ENCODE peak calls at places on chromosomes 13 and 19, in seven cellular contexts. M is naive thymus-derived CD4-positive, alpha-beta T cell; H is SK-N-SH; I is upper lobe of right lung; T is heart right ventricle; F is PC-3; J is sigmoid colon. Z is an unnamed sample.
A peak's percentile ranks its signal among the peaks of the same experiment; 100 is the strongest.

GRCh38 chr19:574658-575526 is 2.5 kb downstream of the BSG start:
- DNase-seq in M (no peak), I (no peak), F (peak; percentile 47), T (peak; percentile 66), J (no peak), H (no peak), Z (no peak)

GRCh38 chr19:28027116-28027515 is 1185.8 kb downstream of the UQCRFS1 start:
- DNase-seq in H (no peak), F (no peak), J (no peak), I (no peak), M (no peak), T (no peak), Z (no peak)

GRCh38 chr19:10719466-10719961 is 1.6 kb downstream of the DNM2 start:
- DNase-seq in I (no peak), H (no peak), T (no peak), M (no peak), F (no peak), J (no peak), Z (no peak)

GRCh38 chr19:43315851-43316250 is 37.6 kb upstream of the CD177 start:
- DNase-seq in I (no peak), J (no peak), F (no peak), T (no peak), H (no peak), M (no peak), Z (no peak)

GRCh38 chr13:92158335-92158734 is 759.9 kb downstream of the GPC5 start:
- DNase-seq in H (no peak), F (peak; percentile 58), J (no peak), I (no peak), M (no peak), T (no peak), Z (peak; percentile 68)

GRCh38 chr19:56066152-56067023 is 54.7 kb downstream of the ZNF787 start:
- DNase-seq in I (peak; percentile 83), J (peak; percentile 73), H (peak; percentile 89), F (peak; percentile 70), T (peak; percentile 50), M (peak; percentile 55), Z (no peak)

GRCh38 chr19:961866-962620 is 22.1 kb upstream of the WDR18 start:
- DNase-seq in I (no peak), M (no peak), J (no peak), H (no peak), T (no peak), F (peak; percentile 44), Z (no peak)

GRCh38 chr13:77896536-77896935 is 22.1 kb downstream of the EDNRB start:
- DNase-seq in J (peak; percentile 63), I (no peak), H (no peak), M (no peak), T (peak; percentile 81), F (peak; percentile 36), Z (no peak)

GRCh38 chr19:15367439-15367838 is 12.1 kb downstream of the AKAP8 start:
- DNase-seq in F (no peak), J (no peak), I (no peak), T (peak; percentile 41), H (no peak), M (no peak), Z (no peak)

GRCh38 chr13:51865838-51866237 is 4.1 kb downstream of the CCDC70 start:
- DNase-seq in F (no peak), H (no peak), M (no peak), T (no peak), I (no peak), J (no peak), Z (no peak)

GRCh38 chr13:74200081-74200480 is 65.9 kb upstream of the KLF12 start:
- DNase-seq in H (no peak), M (no peak), J (no peak), T (no peak), F (no peak), I (no peak), Z (no peak)

GRCh38 chr13:82758056-82758455 is 1124.2 kb downstream of the SLITRK1 start:
- DNase-seq in T (no peak), M (no peak), J (no peak), H (peak; percentile 37), F (peak; percentile 48), I (no peak), Z (peak; percentile 27)

GRCh38 chr13:31929031-31929770 is 102.4 kb upstream of the FRY start:
- DNase-seq in M (no peak), I (no peak), J (no peak), T (no peak), F (no peak), H (no peak), Z (no peak)

GRCh38 chr19:3642987-3643386 is 16.4 kb upstream of the CACTIN start:
- DNase-seq in T (no peak), I (no peak), F (no peak), J (no peak), H (peak; percentile 78), M (no peak), Z (no peak)

GRCh38 chr19:30069535-30070197 is 127.6 kb downstream of the URI1 start:
- DNase-seq in I (peak; percentile 42), F (no peak), J (peak; percentile 34), T (no peak), H (no peak), M (no peak), Z (no peak)

GRCh38 chr19:45474191-45474940 is 6.6 kb downstream of the FOSB start:
- DNase-seq in T (no peak), H (no peak), F (no peak), M (no peak), J (no peak), I (no peak), Z (no peak)

GRCh38 chr13:48502601-48503319 is 30.1 kb downstream of the RCBTB2 start:
- DNase-seq in I (no peak), T (no peak), H (no peak), J (no peak), F (no peak), M (no peak), Z (no peak)

GRCh38 chr19:4379383-4380253 is 20.7 kb downstream of the SH3GL1 start:
- DNase-seq in T (no peak), F (peak; percentile 91), H (peak; percentile 18), I (peak; percentile 88), M (peak; percentile 22), J (peak; percentile 71), Z (peak; percentile 94)

GRCh38 chr13:113759525-113760137 is 605 bp downstream of the TMEM255B start:
- DNase-seq in T (peak; percentile 60), J (peak; percentile 68), F (peak; percentile 25), I (peak; percentile 63), H (peak; percentile 69), M (no peak), Z (no peak)

GRCh38 chr19:18211683-18212082 is 7.8 kb upstream of the RAB3A start:
- DNase-seq in F (no peak), H (no peak), M (no peak), J (no peak), T (no peak), I (no peak), Z (no peak)

GRCh38 chr13:40377783-40378182 is 288.7 kb downstream of the FOXO1 start:
- DNase-seq in J (no peak), M (no peak), T (no peak), F (no peak), I (no peak), H (no peak), Z (no peak)

DNA sequence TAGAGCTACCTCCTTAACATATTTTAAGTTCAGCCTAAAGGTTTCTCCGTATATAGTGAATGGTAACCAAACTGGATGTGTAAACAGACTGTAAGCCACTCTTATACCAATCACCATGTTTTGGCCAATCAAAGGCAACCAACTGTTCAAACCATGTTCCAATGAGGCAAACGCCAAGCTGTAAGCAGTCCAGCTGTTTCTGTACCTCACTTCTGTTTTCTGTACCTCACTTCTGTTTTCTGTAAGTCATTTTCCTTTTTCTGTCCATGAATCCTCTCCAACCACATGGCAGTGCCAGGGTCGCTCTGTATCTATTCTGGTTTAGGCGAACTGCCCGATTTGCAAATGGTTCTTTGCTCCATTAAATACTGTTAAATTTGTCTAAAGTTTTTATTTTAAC is 24.4 kb downstream of the COMMD6 start:
- DNase-seq in H (no peak), F (no peak), I (no peak), M (no peak), T (no peak), J (no peak), Z (no peak)
- H3K4me1 ChIP-seq in H (no peaks in the 10 kb centered on the region), F (no peaks in the 10 kb centered on the region), I (no peaks in the 10 kb centered on the region), M (no peaks in the 10 kb centered on the region), T (no peaks in the 10 kb centered on the region), J (no peaks in the 10 kb centered on the region), Z (no peaks in the 10 kb centered on the region)

GRCh38 chr19:50975766-50976165 is 6.4 kb upstream of the KLK6 start:
- DNase-seq in M (no peak), F (peak; percentile 98), H (no peak), J (no peak), T (no peak), I (no peak), Z (no peak)
- H3K27ac ChIP-seq in M (no peak overlapping the region), F (peak overlapping the region; percentile 45), H (no peak overlapping the region), J (no peak overlapping the region), T (no peak overlapping the region), I (no peak overlapping the region), Z (no peak overlapping the region)

GRCh38 chr13:46607768-46608553 is 55.0 kb downstream of the LRCH1 start:
- DNase-seq in H (no peak), J (no peak), M (no peak), T (no peak), I (no peak), F (peak; percentile 28), Z (no peak)
- H3K4me1 ChIP-seq in H (peaks cover 10% of the 10 kb centered on the region), J (no peaks in the 10 kb centered on the region), M (no peaks in the 10 kb centered on the region), T (peaks cover 73% of the 10 kb centered on the region), I (peaks cover 43% of the 10 kb centered on the region), F (peaks cover 33% of the 10 kb centered on the region), Z (peaks cover 35% of the 10 kb centered on the region)

GRCh38 chr19:38721977-38722773 is 22.1 kb downstream of the CAPN12 start:
- DNase-seq in H (no peak), F (no peak), J (no peak), T (peak; percentile 84), I (no peak), M (no peak), Z (no peak)

GRCh38 chr19:38725469-38726283 is 18.6 kb downstream of the CAPN12 start:
- DNase-seq in I (no peak), T (no peak), F (no peak), M (no peak), J (no peak), H (no peak), Z (no peak)

GRCh38 chr19:38722947-38723605 is 21.2 kb downstream of the CAPN12 start:
- DNase-seq in I (no peak), F (no peak), H (no peak), M (no peak), T (no peak), J (no peak), Z (no peak)

GRCh38 chr19:38724380-38724854 is 19.9 kb downstream of the CAPN12 start:
- DNase-seq in M (no peak), I (no peak), H (no peak), F (no peak), T (no peak), J (no peak), Z (no peak)

DNA sequence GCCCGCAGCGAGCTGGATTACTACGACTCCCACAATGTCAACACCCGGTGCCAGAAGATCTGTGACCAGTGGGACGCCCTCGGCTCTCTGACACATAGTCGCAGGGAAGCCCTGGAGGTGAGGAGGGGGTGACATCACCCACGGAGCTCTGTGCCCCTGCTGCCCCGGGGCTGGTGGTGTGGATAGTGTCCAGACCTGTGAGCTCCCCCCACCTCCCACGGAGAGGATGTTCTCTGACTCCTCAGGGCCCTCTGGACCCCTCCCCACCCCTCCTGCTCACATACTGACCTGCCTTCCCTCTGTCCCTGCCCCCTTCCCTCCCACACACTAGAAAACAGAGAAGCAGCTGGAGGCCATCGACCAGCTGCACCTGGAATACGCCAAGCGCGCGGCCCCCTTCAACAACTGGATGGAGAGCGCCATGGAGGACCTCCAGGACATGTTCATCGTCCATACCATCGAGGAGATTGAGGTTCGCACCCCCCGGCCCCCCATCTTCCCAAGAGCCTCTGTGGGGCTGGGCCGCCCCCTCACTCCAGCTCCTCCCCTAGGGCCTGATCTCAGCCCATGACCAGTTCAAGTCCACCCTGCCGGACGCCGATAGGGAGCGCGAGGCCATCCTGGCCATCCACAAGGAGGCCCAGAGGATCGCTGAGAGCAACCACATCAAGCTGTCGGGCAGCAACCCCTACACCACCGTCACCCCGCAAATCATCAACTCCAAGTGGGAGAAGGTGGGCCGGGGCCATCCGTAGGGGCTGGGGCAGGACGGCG is 20.5 kb downstream of the CAPN12 start:
- DNase-seq in I (no peak), T (no peak), H (no peak), J (no peak), M (no peak), F (no peak), Z (no peak)
- H3K27ac ChIP-seq in I (no peak overlapping the region), T (peak overlapping the region; percentile 82), H (no peak overlapping the region), J (peak overlapping the region; percentile 67), M (no peak overlapping the region), F (no peak overlapping the region), Z (no peak overlapping the region)